ENCODE peak calls at places on chromosome 5, in six cellular contexts. S, M, K, Z, D and U are unnamed samples.

GRCh38 chr5:8905021-8905420 is 640.9 kb downstream of the SEMA5A start:
- DNase-seq in Z (peak), K (no peak), S (no peak), M (peak), D (peak), U (no peak)

GRCh38 chr5:9686211-9686610 is 56.1 kb upstream of the TAS2R1 start:
- DNase-seq in K (peak), D (peak), M (no peak), Z (peak), S (no peak), U (no peak)

GRCh38 chr5:135042595-135042994 is 8.6 kb upstream of the PITX1 start:
- DNase-seq in D (no peak), M (no peak), S (no peak), Z (no peak), K (no peak), U (no peak)

GRCh38 chr5:61450170-61450815 is 118.2 kb downstream of the ZSWIM6 start:
- DNase-seq in K (peak), Z (peak), S (no peak), M (peak), D (peak), U (no peak)

GRCh38 chr5:30401479-30402058 is 791.9 kb upstream of the CDH6 start:
- DNase-seq in D (peak), K (peak), S (peak), M (peak), Z (peak), U (no peak)

GRCh38 chr5:14326035-14326909 is 183.1 kb downstream of the TRIO start:
- DNase-seq in S (peak), M (no peak), D (no peak), Z (no peak), K (peak), U (no peak)

GRCh38 chr5:123785160-123786001 is 273.4 kb downstream of the CSNK1G3 start:
- DNase-seq in D (no peak), K (no peak), M (peak), Z (peak), S (no peak), U (no peak)

GRCh38 chr5:57683036-57683600 is 200.5 kb upstream of the ACTBL2 start:
- DNase-seq in D (no peak), K (no peak), M (no peak), S (no peak), Z (no peak), U (no peak)

GRCh38 chr5:74787424-74787823 is 20.4 kb downstream of the NSA2 start:
- DNase-seq in S (no peak), K (no peak), D (no peak), Z (no peak), M (no peak), U (no peak)

GRCh38 chr5:164013077-164013670 is 507.8 kb downstream of the MAT2B start:
- DNase-seq in D (peak), K (peak), S (peak), Z (peak), M (peak), U (no peak)

GRCh38 chr5:2659071-2659470 is 92.4 kb downstream of the IRX2 start:
- DNase-seq in S (no peak), M (peak), K (no peak), Z (no peak), D (no peak), U (no peak)

GRCh38 chr5:93193756-93194155 is 387.3 kb downstream of the NR2F1-AS1 start:
- DNase-seq in D (peak), K (no peak), M (no peak), Z (no peak), S (no peak), U (no peak)

GRCh38 chr5:99191181-99191775 is 262.5 kb upstream of the CHD1 start:
- DNase-seq in Z (no peak), D (no peak), M (peak), K (peak), S (no peak), U (no peak)

GRCh38 chr5:149371296-149371962 is 7.7 kb downstream of the IL17B start:
- DNase-seq in S (peak), M (peak), D (peak), K (peak), Z (peak), U (peak)

GRCh38 chr5:21238786-21239185 is 1250.8 kb upstream of the CDH18 start:
- DNase-seq in K (no peak), Z (no peak), M (no peak), D (no peak), S (no peak), U (no peak)

GRCh38 chr5:5798041-5798827 is 375.8 kb downstream of the ICE1 start:
- DNase-seq in Z (no peak), D (no peak), M (no peak), S (no peak), K (no peak), U (no peak)

GRCh38 chr5:134606726-134607125 is 25.9 kb downstream of the SAR1B start:
- DNase-seq in M (no peak), K (no peak), S (no peak), Z (no peak), D (no peak), U (no peak)

GRCh38 chr5:1058549-1058945 is 49.9 kb downstream of the NKD2 start:
- DNase-seq in Z (no peak), K (no peak), D (no peak), S (no peak), M (no peak), U (no peak)

GRCh38 chr5:77882670-77883257 is 106.6 kb upstream of the TBCA start:
- DNase-seq in M (peak), D (no peak), S (no peak), Z (no peak), K (peak), U (no peak)

GRCh38 chr5:141478321-141478945 is 2.7 kb downstream of the PCDHGC3 start:
- DNase-seq in Z (peak), K (peak), M (peak), S (no peak), D (no peak), U (no peak)

GRCh38 chr5:57600321-57600720 is 117.7 kb upstream of the ACTBL2 start:
- DNase-seq in M (no peak), S (no peak), Z (peak), K (no peak), D (no peak), U (no peak)

GRCh38 chr5:39608024-39608423 is 183.2 kb upstream of the DAB2 start:
- DNase-seq in K (no peak), S (peak), D (peak), Z (peak), M (no peak), U (no peak)

GRCh38 chr5:102106599-102106998 is 189.5 kb downstream of the SLCO4C1 start:
- DNase-seq in S (no peak), D (no peak), M (peak), K (no peak), Z (no peak), U (no peak)

GRCh38 chr5:143896981-143897380 is 85.0 kb downstream of the HMHB1 start:
- DNase-seq in K (peak), M (no peak), Z (peak), S (no peak), D (peak), U (no peak)

GRCh38 chr5:177370488-177371119 is 12.9 kb downstream of the RGS14 start:
- DNase-seq in K (no peak), M (peak), D (peak), Z (peak), S (peak), U (peak)

GRCh38 chr5:50967388-50968039 is 301.1 kb downstream of the PARP8 start:
- DNase-seq in D (no peak), S (no peak), M (no peak), K (no peak), Z (no peak), U (no peak)

GRCh38 chr5:142684508-142685031 is 1.3 kb downstream of the FGF1 start:
- DNase-seq in K (peak), Z (no peak), D (no peak), S (no peak), M (no peak), U (no peak)

GRCh38 chr5:176597417-176598389 is 12.3 kb downstream of the GPRIN1 start:
- DNase-seq in S (no peak), M (no peak), Z (no peak), D (no peak), K (no peak), U (no peak)

GRCh38 chr5:1330847-1331831 is 13.8 kb downstream of the CLPTM1L start:
- DNase-seq in S (peak), Z (no peak), D (no peak), M (no peak), K (no peak), U (no peak)

GRCh38 chr5:141484499-141485304 is at the start of gene PCDHGC4:
- DNase-seq in K (no peak), M (no peak), Z (no peak), D (no peak), S (no peak), U (no peak)

GRCh38 chr5:172886974-172887491 is 53.0 kb downstream of the ERGIC1 start:
- DNase-seq in Z (peak), K (no peak), M (peak), S (no peak), D (no peak), U (no peak)

GRCh38 chr5:44536650-44537260 is 147.5 kb upstream of the FGF10 start:
- DNase-seq in S (peak), M (peak), D (peak), K (peak), Z (peak), U (no peak)

GRCh38 chr5:14261237-14261636 is 118.1 kb downstream of the TRIO start:
- DNase-seq in S (no peak), K (no peak), M (no peak), D (no peak), Z (no peak), U (no peak)

GRCh38 chr5:169218862-169219261 is 82.1 kb downstream of the SLIT3 start:
- DNase-seq in M (no peak), S (no peak), Z (no peak), K (no peak), D (peak), U (no peak)

GRCh38 chr5:96431376-96432244 is 1.4 kb downstream of the PCSK1 start:
- DNase-seq in K (peak), D (no peak), M (no peak), Z (no peak), S (no peak), U (no peak)

GRCh38 chr5:76363385-76364261 is 39.5 kb upstream of the IQGAP2 start:
- DNase-seq in K (no peak), S (no peak), D (no peak), Z (peak), M (peak), U (no peak)

GRCh38 chr5:56516936-56517521 is 283.9 kb upstream of the ANKRD55 start:
- DNase-seq in K (no peak), S (peak), M (peak), Z (peak), D (no peak), U (no peak)

GRCh38 chr5:172450861-172451695 is 3.2 kb downstream of the SH3PXD2B start:
- DNase-seq in Z (peak), D (peak), S (peak), K (peak), M (peak), U (no peak)